ENCODE peak calls at places on chromosomes 4 and X, in nine cellular contexts. H is K562, T is GM12878, D is suprapubic skin, U is Peyer's patch, I is A549, G is tibial nerve, F is heart left ventricle, J is body of pancreas. P is an unnamed sample.

GRCh38 chr4:54231419-54232150 is 2.5 kb downstream of the PDGFRA start:
- DNase-seq in F (peak), J (peak), I (no peak), G (peak), T (no peak), U (peak), H (no peak), D (peak), P (no peak)

GRCh38 chrX:152640039-152640818 is 2.5 kb downstream of the GABRQ start:
- DNase-seq in I (peak), F (no peak), G (no peak), J (no peak), H (peak), D (no peak), T (no peak), U (no peak), P (no peak)

GRCh38 chr4:119646347-119647071 is 17.9 kb upstream of the PDE5A start:
- DNase-seq in H (no peak), I (no peak), U (no peak), T (no peak), G (no peak), J (peak), D (no peak), F (peak), P (no peak)

GRCh38 chrX:136310411-136310810 is 9.6 kb downstream of the ADGRG4 start:
- DNase-seq in H (peak), U (no peak), I (peak), D (no peak), T (no peak), F (no peak), J (no peak), G (no peak), P (no peak)

GRCh38 chr4:153611679-153612078 is 72.4 kb upstream of the TLR2 start:
- DNase-seq in J (no peak), U (no peak), I (no peak), D (no peak), F (no peak), G (no peak), H (no peak), T (no peak), P (no peak)

GRCh38 chrX:54721424-54721823 is 76.6 kb downstream of the ITIH6 start:
- DNase-seq in J (no peak), U (no peak), G (no peak), H (no peak), T (no peak), D (no peak), I (peak), F (no peak), P (no peak)

GRCh38 chrX:154021131-154021611 is 1.5 kb upstream of the IRAK1 start:
- DNase-seq in U (no peak), J (no peak), H (peak), I (no peak), G (no peak), F (no peak), T (no peak), D (no peak), P (no peak)

GRCh38 chrX:40278340-40279090 is 180.8 kb upstream of the BCOR start:
- DNase-seq in I (no peak), T (no peak), G (no peak), F (no peak), U (peak), D (no peak), H (no peak), J (no peak), P (no peak)

GRCh38 chr4:158538176-158538575 is 16.5 kb downstream of the RXFP1 start:
- DNase-seq in I (no peak), D (no peak), H (no peak), U (no peak), T (no peak), F (no peak), G (no peak), J (no peak), P (no peak)

GRCh38 chr4:57109847-57110634 is at the start of gene IGFBP7:
- DNase-seq in U (peak), H (peak), D (peak), T (no peak), F (peak), I (no peak), J (peak), G (no peak), P (peak)

GRCh38 chr4:185737489-185738037 is 74.4 kb downstream of the SORBS2 start:
- DNase-seq in D (no peak), J (no peak), U (no peak), H (no peak), I (no peak), G (no peak), T (no peak), F (no peak), P (no peak)

GRCh38 chr4:188839704-188840103 is 700.5 kb downstream of the TRIML1 start:
- DNase-seq in T (no peak), G (no peak), H (no peak), U (no peak), D (no peak), F (no peak), J (no peak), I (no peak), P (no peak)

GRCh38 chr4:173257732-173258717 is 76.1 kb downstream of the HMGB2 start:
- DNase-seq in D (no peak), T (no peak), G (peak), I (peak), U (peak), J (peak), F (peak), H (peak), P (peak)

GRCh38 chr4:15294202-15294601 is 133.6 kb upstream of the C1QTNF7 start:
- DNase-seq in U (no peak), H (no peak), G (no peak), I (no peak), J (no peak), D (no peak), F (no peak), T (no peak), P (no peak)

DNA sequence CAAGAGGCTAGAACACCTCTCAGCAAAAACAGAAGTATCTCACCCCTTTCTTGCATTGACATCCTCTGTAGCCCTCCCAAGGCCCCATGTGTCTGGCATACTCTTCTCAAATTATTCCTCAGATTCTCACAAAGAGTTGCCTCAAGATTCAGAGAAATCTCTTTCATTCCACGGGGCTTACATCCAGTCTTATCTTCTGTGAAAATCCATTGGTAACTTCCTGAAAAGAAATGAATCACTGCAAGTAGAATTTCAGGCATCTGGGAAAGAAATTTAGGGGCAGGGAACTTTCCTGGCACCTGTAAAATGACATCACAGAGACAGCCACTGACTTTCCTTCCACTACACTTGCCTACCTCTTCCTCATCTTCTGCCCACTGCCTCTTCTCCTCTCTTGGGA is 182.5 kb upstream of the ARHGEF9 start:
- DNase-seq in H (no peak), G (no peak), F (no peak), D (no peak), I (no peak), J (no peak), T (no peak), U (no peak), P (no peak)
- H3K4me3 ChIP-seq in H (no peak), G (no peak), F (no peak), D (no peak), I (no peak), J (no peak), T (no peak), U (no peak), P (no peak)

DNA sequence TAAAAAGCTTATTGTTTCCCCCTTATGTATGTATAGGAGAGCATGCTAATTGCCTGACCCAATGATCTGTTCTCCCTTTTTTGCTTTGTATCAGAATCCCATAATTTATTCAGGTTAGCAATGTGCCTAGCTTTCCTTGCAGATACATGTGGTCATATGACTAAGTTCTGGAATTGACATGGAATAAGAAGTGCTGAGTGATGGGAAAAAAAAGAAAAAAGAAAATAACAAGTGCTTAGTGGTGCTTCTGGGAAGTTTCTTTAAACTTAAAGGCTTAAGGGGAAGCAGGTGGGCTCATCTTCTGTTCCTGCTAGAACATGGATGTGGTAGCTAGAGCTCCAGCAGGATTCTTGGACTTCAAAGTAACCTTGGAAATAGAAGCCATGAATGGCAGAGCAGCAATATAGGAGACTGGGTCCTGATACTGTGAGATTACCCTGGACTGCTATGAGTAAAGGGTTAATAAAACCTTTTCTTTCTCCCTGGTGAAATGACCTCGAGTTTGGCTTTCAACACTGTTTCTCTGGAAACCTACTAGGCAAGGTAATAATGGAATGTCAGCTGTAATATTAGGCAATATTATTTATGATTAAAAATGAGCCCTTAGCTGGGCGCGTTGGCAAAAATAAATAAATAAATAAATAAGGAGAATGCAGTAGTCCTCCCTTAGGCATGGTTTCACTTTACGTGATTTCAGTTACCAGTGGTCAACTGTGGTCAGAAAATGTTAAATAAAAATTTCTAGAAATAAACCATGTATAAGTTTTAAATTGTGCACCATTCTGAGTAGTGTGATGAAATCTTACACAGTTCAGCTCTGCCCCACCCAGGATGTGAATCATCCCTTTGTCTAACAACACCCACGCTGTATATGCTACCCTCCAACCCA is 16.7 kb upstream of the RBM41 start:
- DNase-seq in J (no peak), H (peak), I (peak), F (no peak), U (peak), G (no peak), D (no peak), T (no peak), P (no peak)
- H3K27ac ChIP-seq in J (no peak), H (peak), I (peak), F (no peak), U (no peak), G (no peak), D (no peak), T (no peak), P (no peak)

GRCh38 chr4:87525636-87526035 is 3.5 kb downstream of the SPARCL1 start:
- DNase-seq in D (no peak), U (no peak), G (no peak), J (no peak), H (no peak), F (no peak), I (no peak), T (no peak), P (no peak)

GRCh38 chr4:87530868-87531267 is 1.7 kb upstream of the SPARCL1 start:
- DNase-seq in J (peak), T (no peak), I (no peak), F (peak), G (peak), U (peak), D (peak), H (no peak), P (peak)

GRCh38 chr4:87527446-87528240 is 1.5 kb downstream of the SPARCL1 start:
- DNase-seq in T (no peak), J (no peak), D (no peak), H (no peak), F (peak), U (no peak), I (no peak), G (no peak), P (no peak)

GRCh38 chr4:87532109-87532508 is 2.9 kb upstream of the SPARCL1 start:
- DNase-seq in J (no peak), G (no peak), U (no peak), H (no peak), D (no peak), T (no peak), I (no peak), F (no peak), P (no peak)

DNA sequence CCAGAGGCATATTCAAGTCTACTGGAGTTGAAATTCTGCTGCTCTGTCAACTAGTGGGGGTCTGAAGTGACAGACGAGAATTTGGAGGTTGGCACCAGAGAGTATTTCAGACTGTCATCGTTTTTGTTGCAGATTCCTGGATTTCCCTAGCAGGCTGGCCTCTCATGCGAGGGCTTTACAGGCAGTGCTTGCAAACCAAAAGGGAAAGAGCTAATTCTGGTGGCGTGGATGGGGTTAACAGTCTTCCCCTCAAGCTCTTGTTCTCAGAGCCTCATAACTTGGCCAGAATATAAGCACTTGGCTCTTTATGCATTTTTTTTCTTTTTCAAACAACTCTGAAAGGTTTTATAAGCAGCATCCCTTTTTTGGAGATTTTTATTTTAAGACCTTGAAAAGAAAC is at the start of gene SPARCL1:
- DNase-seq in I (no peak), U (no peak), J (peak), D (no peak), T (no peak), G (peak), H (no peak), F (peak), P (no peak)
- TF ChIP-seq POLR2A in I (no peak), U (no peak), J (no peak), D (no peak), T (no peak), G (no peak), H (no peak), F (peak), P (no peak)

DNA sequence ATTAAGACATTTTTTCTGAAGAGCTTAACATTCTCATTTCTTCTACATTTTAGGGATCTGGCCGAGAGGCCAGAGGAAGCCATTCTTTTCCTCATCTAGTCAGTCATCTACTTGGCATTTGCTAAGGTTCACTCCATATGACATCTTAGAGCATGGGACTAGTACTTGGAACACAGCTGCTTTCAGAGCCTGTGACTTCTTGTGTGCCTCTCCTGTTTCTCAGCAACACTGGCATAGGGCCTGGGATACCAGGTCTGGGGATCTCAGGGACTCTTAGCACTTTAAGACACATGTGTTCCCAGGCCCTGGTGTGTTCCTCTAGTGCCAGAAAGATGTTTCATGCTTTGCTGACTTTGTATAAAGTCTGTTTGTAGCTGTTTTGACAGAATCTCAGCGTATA is 7.3 kb downstream of the PLP1 start:
- DNase-seq in H (no peak), D (no peak), U (no peak), J (no peak), I (no peak), F (no peak), T (no peak), G (peak), P (no peak)
- H3K4me3 ChIP-seq in H (no peak), D (no peak), U (no peak), J (no peak), I (no peak), F (no peak), T (no peak), G (no peak), P (no peak)

P was measured in stomach.